ENCODE peak calls at places on chromosomes 1 and 21, in eight cellular contexts. I is nucleus accumbens; P is body of pancreas; J is Caco-2; M is stimulated activated CD4-positive, alpha-beta T cell treated with anti-CD3 and anti-CD28 coated beads, Interleukin-15, amount 100 ng/mL, for 1 hour; U is T-helper 17 cell; H is EH; W is fibroblast of mammary gland. R is an unnamed sample.

GRCh38 chr1:119893238-119893791 is 3.0 kb downstream of the ADAM30 start:
- DNase-seq in J (no peak), H (no peak), M (no peak), W (no peak), U (no peak), I (no peak), P (no peak), R (no peak)

GRCh38 chr1:7093297-7093696 is 308.0 kb downstream of the CAMTA1 start:
- DNase-seq in P (no peak), I (no peak), U (no peak), J (no peak), W (no peak), H (no peak), M (no peak), R (no peak)

GRCh38 chr1:45172015-45172414 is 34.4 kb downstream of the ZSWIM5 start:
- DNase-seq in H (no peak), P (peak), W (peak), I (no peak), U (no peak), M (no peak), J (no peak), R (no peak)

GRCh38 chr21:44758781-44759627 is 42.6 kb downstream of the UBE2G2 start:
- DNase-seq in P (no peak), H (no peak), J (no peak), U (no peak), M (no peak), W (no peak), I (no peak), R (no peak)

GRCh38 chr1:223718850-223719249 is 6.5 kb downstream of the CAPN2 start:
- DNase-seq in J (peak), U (no peak), W (no peak), M (no peak), P (no peak), I (no peak), H (peak), R (no peak)

GRCh38 chr21:34336756-34337391 is 26.9 kb upstream of the KCNE2 start:
- DNase-seq in J (no peak), P (no peak), H (peak), W (no peak), M (no peak), U (no peak), I (no peak), R (no peak)

GRCh38 chr1:175033931-175034330 is 10.7 kb upstream of the MRPS14 start:
- DNase-seq in J (no peak), M (no peak), P (no peak), I (no peak), U (no peak), H (no peak), W (no peak), R (no peak)

GRCh38 chr1:159289059-159289458 is 13.1 kb upstream of the FCER1A start:
- DNase-seq in I (no peak), P (no peak), J (no peak), W (no peak), M (no peak), H (no peak), U (no peak), R (no peak)

GRCh38 chr1:225691377-225691776 is 38.5 kb upstream of the ENAH start:
- DNase-seq in M (no peak), U (no peak), P (peak), W (peak), I (no peak), J (no peak), H (peak), R (no peak)

GRCh38 chr1:182803846-182804245 is 14.3 kb downstream of the NPL start:
- DNase-seq in P (no peak), W (no peak), J (no peak), U (no peak), I (no peak), M (no peak), H (no peak), R (no peak)